ENCODE peak calls at places on chromosome 2, in five cellular contexts. S is AG10803, I is breast epithelium, V is GM20000, T is RWPE1. L is an unnamed sample.
A peak's percentile ranks its signal among the peaks of the same experiment; 100 is the strongest.

GRCh38 chr2:222448806-222449205 is 24.5 kb downstream of the SGPP2 start:
- DNase-seq in S (peak; percentile 96), I (no peak), V (no peak), T (no peak), L (no peak)

GRCh38 chr2:207352978-207353377 is 176.8 kb upstream of the CREB1 start:
- DNase-seq in S (peak; percentile 49), I (no peak), V (no peak), T (no peak), L (no peak)

GRCh38 chr2:219287569-219288265 is 8.6 kb downstream of the DNAJB2 start:
- DNase-seq in S (no peak), I (no peak), V (peak; percentile 21), T (no peak), L (no peak)

GRCh38 chr2:190666895-190667294 is 18.0 kb downstream of the NAB1 start:
- DNase-seq in S (no peak), I (no peak), V (no peak), T (peak; percentile 7), L (no peak)

GRCh38 chr2:173448938-173449471 is 94.3 kb downstream of the CDCA7 start:
- DNase-seq in S (peak; percentile 77), I (peak; percentile 66), V (peak; percentile 73), T (peak; percentile 73), L (peak; percentile 6)

GRCh38 chr2:188786368-188786781 is 187.8 kb upstream of the COL3A1 start:
- DNase-seq in S (peak; percentile 86), I (no peak), V (no peak), T (peak; percentile 22), L (peak; percentile 66)

GRCh38 chr2:72543527-72544216 is 282.2 kb downstream of the EXOC6B start:
- DNase-seq in S (no peak), I (no peak), V (no peak), T (no peak), L (no peak)

GRCh38 chr2:1986166-1986565 is 241.9 kb upstream of the PXDN start:
- DNase-seq in S (no peak), I (no peak), V (no peak), T (no peak), L (no peak)

GRCh38 chr2:133012847-133013734 is 343.1 kb upstream of the LYPD1 start:
- DNase-seq in S (no peak), I (no peak), V (no peak), T (no peak), L (no peak)

GRCh38 chr2:219352448-219353023 is 20.0 kb upstream of the RESP18 start:
- DNase-seq in S (peak; percentile 51), I (no peak), V (peak; percentile 79), T (peak; percentile 55), L (peak; percentile 52)

GRCh38 chr2:167253025-167253424 is 364.7 kb downstream of the XIRP2 start:
- DNase-seq in S (no peak), I (no peak), V (no peak), T (no peak), L (no peak)

GRCh38 chr2:229636568-229636967 is 77.8 kb downstream of the DNER start:
- DNase-seq in S (no peak), I (no peak), V (no peak), T (peak; percentile 20), L (no peak)
- TF ChIP-seq CTCF in S (no peak), I (no peak), V (no peak), T (no peak), L (no peak)

GRCh38 chr2:161269111-161269510 is 39.1 kb upstream of the PSMD14 start:
- DNase-seq in S (no peak), I (no peak), V (no peak), T (no peak), L (no peak)

DNA sequence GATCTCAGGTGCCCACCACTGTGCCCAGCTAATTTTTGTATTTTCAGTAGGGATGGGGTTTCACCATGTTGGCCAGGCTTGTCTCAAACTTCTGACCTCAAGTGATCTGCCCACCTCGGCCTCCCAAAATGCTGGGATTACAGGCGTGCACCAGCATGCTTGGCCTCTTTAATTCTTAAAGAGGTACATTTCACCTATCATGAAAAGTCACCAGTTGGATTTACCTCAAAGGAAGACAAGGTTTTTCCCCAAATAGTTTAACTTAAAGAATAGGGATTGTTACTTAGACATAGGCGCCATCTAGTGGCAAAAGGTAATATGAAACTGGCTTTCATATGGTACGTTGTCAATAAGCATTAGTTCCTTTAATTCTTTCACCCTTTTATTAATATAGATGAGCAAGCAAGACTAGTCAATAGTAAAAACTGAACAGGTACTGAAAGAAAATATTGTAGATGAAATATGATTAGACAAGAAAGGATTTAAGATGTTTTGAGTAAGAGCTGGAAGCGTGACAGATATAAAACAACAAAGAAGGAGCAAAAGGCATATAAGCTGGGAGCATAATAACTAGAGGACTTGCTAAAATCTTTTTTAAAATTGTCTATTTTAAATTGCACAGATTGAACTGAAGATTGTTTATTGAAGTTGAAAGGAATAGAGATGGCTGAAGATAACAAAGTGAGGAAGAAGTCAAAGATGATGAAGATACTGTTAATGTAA is 35.0 kb upstream of the PSMD14 start:
- DNase-seq in S (peak; percentile 63), I (no peak), V (peak; percentile 39), T (peak; percentile 42), L (peak; percentile 45)
- TF ChIP-seq CTCF in S (peak; percentile 75), I (peak; percentile 42), V (peak; percentile 48), T (peak; percentile 66), L (peak; percentile 93)

GRCh38 chr2:118264591-118264990 is 176.3 kb downstream of the INSIG2 start:
- DNase-seq in S (peak; percentile 29), I (no peak), V (no peak), T (no peak), L (no peak)

GRCh38 chr2:118268268-118268667 is 180.0 kb downstream of the INSIG2 start:
- DNase-seq in S (no peak), I (no peak), V (no peak), T (no peak), L (no peak)

GRCh38 chr2:118272391-118272790 is 184.1 kb downstream of the INSIG2 start:
- DNase-seq in S (no peak), I (no peak), V (no peak), T (no peak), L (no peak)

GRCh38 chr2:118266086-118266485 is 177.8 kb downstream of the INSIG2 start:
- DNase-seq in S (peak; percentile 57), I (no peak), V (no peak), T (no peak), L (no peak)

GRCh38 chr2:118269408-118270051 is 181.3 kb downstream of the INSIG2 start:
- DNase-seq in S (no peak), I (no peak), V (no peak), T (no peak), L (no peak)
- TF ChIP-seq CTCF in S (peak; percentile 33), I (no peak), V (no peak), T (no peak), L (peak; percentile 36)

DNA sequence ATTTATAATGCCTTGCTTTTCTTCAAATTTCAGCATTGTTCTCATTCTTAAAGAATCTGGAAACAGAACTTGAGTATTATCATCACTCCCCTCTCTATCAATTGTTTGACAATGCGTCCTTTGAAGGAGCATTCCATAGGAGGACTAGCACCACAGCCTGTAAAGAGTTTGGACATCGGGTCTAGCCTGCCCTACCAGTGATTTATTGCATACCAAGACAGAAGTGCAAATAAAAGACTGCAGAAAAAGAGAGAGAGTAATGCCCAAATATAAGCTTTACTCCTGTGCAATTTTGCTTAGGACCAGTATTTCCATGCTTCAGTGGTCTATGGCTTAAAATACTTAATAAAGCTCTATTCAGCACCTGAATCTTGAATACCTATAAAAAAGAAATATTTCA is 55.4 kb upstream of the MAP2 start:
- DNase-seq in S (no peak), I (no peak), V (no peak), T (no peak), L (peak; percentile 3)
- TF ChIP-seq CTCF in S (no peak), I (no peak), V (no peak), T (no peak), L (no peak)

DNA sequence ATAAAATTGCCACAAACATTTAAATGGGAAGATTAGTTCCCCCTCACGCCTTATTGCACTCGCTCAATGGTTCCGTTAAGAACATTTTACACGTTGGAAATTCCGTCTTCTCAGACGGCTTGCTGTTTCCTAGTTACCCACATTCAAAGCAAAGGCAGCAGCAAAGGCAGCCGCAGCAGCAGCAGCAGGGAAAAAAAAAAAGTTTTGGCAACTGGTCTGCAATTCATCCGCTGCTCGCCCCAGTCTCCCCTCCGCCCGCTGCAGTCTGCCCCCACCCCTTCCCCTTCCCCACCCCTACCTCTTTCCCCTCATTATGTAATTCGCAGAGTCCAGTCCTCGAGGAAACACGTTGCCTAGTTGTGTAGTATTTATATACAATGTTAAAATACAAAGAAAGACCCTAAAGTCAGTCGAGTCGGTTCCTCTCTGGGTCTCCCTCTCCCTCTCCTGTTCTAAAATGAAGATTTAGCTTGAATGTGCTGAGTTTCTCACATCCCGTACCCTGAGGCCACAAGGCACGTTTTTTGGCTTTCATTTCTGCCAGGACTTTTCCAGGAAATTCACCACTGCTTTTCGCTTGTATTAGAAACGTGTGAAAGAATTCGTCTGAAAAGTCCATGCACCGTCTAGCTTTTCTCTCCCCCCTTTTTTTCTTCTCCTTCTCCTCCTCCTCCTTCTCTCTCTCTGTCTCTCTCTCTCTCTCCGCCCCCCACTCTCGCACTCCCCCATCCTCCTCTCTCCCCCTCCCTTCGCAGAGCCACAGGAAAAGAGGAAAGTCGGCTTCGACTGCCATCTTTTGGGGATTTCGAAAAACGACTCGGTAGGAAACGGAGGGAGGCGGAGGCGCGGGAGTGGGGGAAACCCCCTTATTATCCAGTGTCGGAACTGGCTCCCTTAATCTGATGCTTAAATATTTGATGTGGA is 140.0 kb downstream of the MEIS1 start:
- DNase-seq in S (peak; percentile 80), I (no peak), V (no peak), T (peak; percentile 87), L (peak; percentile 76)
- TF ChIP-seq CTCF in S (peak; percentile 58), I (peak; percentile 14), V (no peak), T (peak; percentile 68), L (peak; percentile 55)

DNA sequence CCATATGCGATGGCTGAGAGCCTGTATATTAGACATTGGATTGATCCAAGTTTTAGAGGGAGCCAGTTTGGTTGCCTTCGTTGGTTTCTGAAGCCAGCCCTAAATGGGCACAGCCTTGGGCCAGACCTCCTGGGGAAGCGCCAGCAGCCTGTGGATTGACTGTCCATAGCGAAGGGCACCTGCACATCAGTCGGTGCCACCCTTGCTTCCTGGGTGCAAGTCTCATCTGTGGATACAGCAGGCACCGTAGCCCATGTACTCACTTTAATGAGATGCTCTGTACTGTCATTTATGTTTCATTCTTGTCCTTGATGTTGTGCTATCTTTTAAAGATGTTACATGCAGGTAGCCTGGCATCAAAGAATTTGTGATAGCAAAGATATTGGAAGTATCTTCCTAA is 536.4 kb upstream of the NRP2 start:
- DNase-seq in S (no peak), I (no peak), V (no peak), T (no peak), L (no peak)
- TF ChIP-seq CTCF in S (no peak), I (no peak), V (no peak), T (no peak), L (no peak)

GRCh38 chr2:241149925-241150659 is at the start of gene PPP1R7:
- DNase-seq in S (peak; percentile 88), I (peak; percentile 96), V (peak; percentile 99), T (peak; percentile 98), L (peak; percentile 92)
- TF ChIP-seq CTCF in S (no peak), I (no peak), V (peak; percentile 29), T (no peak), L (no peak)

DNA sequence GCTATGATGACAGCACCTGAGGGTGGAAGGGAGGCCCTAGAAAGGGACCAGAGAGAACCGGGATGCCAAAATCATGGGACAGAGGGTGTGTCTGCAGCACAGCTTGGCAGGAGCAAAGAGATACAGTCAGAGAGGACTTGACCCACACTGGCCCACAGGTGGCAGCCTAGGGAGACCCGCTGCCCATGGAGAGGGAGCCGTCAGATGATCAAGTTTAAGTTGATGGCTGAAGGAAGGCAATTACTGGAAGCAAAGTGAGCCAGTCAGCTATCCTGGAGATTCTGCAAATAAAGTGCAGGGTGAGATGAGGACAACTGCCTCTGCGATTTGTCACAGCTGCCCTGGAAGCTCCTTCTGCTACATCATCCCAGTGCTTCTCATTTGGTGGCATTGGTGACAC is 74.0 kb downstream of the CMPK2 start:
- DNase-seq in S (no peak), I (no peak), V (no peak), T (no peak), L (no peak)
- TF ChIP-seq CTCF in S (no peak), I (no peak), V (no peak), T (no peak), L (no peak)

L was measured in HFFc6.